ENCODE peak calls at places on chromosomes 1 and 21, in four cellular contexts. V is myocyte, O is T-helper 1 cell, Z is GM04503. G is an unnamed sample.

GRCh38 chr1:107019166-107019565 is 37.3 kb upstream of the PRMT6 start:
- DNase-seq in V (no peak), O (no peak), Z (no peak), G (no peak)

GRCh38 chr1:71463144-71463543 is 382.3 kb upstream of the ZRANB2 start:
- DNase-seq in V (no peak), O (no peak), Z (peak), G (no peak)

GRCh38 chr21:45003331-45004058 is 63.7 kb downstream of the SLX9 start:
- DNase-seq in V (no peak), O (no peak), Z (no peak), G (no peak)

GRCh38 chr1:100019220-100019619 is 49.4 kb downstream of the SLC35A3 start:
- DNase-seq in V (no peak), O (no peak), Z (no peak), G (no peak)

GRCh38 chr1:225517697-225518096 is 89.9 kb upstream of the LBR start:
- DNase-seq in V (peak), O (no peak), Z (no peak), G (no peak)

GRCh38 chr1:230136453-230137327 is 69.7 kb downstream of the GALNT2 start:
- DNase-seq in V (no peak), O (no peak), Z (no peak), G (no peak)

GRCh38 chr1:232385221-232385620 is 244.7 kb downstream of the SIPA1L2 start:
- DNase-seq in V (peak), O (no peak), Z (no peak), G (no peak)

GRCh38 chr1:244751271-244751895 is 84.1 kb upstream of the COX20 start:
- DNase-seq in V (no peak), O (no peak), Z (no peak), G (no peak)

GRCh38 chr1:149848811-149849210 is 50.6 kb upstream of the BOLA1 start:
- DNase-seq in V (peak), O (peak), Z (no peak), G (no peak)

GRCh38 chr1:161330346-161330745 is 16.2 kb downstream of the SDHC start:
- DNase-seq in V (no peak), O (no peak), Z (no peak), G (no peak)

GRCh38 chr1:233614743-233615521 is 1.0 kb downstream of the KCNK1 start:
- DNase-seq in V (no peak), O (peak), Z (no peak), G (no peak)

GRCh38 chr1:109904105-109904817 is 6.4 kb upstream of the CSF1 start:
- DNase-seq in V (peak), O (no peak), Z (no peak), G (no peak)

GRCh38 chr1:167839009-167839408 is 74.9 kb downstream of the ADCY10 start:
- DNase-seq in V (no peak), O (no peak), Z (no peak), G (no peak)

GRCh38 chr1:162548170-162548569 is 13.4 kb upstream of the UAP1 start:
- DNase-seq in V (peak), O (no peak), Z (peak), G (no peak)